ENCODE peak calls at places on chromosome 2, in four cellular contexts. One of them, this sample, is unnamed.

GRCh38 chr2:109380502-109381326 is 233.1 kb downstream of the SEPTIN10 start:
- DNase-seq in K562: no peak
- DNase-seq in HepG2: no peak
- DNase-seq in GM12878: no peak
- DNase-seq in this sample: peak

GRCh38 chr2:8535821-8536685 is 145.8 kb upstream of the ID2 start:
- DNase-seq in K562: peak
- DNase-seq in HepG2: no peak
- DNase-seq in GM12878: no peak
- DNase-seq in this sample: no peak

GRCh38 chr2:233542507-233542906 is 24.1 kb downstream of the USP40 start:
- DNase-seq in K562: no peak
- DNase-seq in HepG2: no peak
- DNase-seq in GM12878: no peak
- DNase-seq in this sample: no peak

GRCh38 chr2:109388018-109388417 is 225.7 kb downstream of the SEPTIN10 start:
- DNase-seq in K562: no peak
- DNase-seq in HepG2: no peak
- DNase-seq in GM12878: no peak
- DNase-seq in this sample: no peak

GRCh38 chr2:8059255-8059654 is 622.6 kb upstream of the ID2 start:
- DNase-seq in K562: no peak
- DNase-seq in HepG2: no peak
- DNase-seq in GM12878: no peak
- DNase-seq in this sample: no peak

GRCh38 chr2:239047420-239047819 is 199.5 kb downstream of the TWIST2 start:
- DNase-seq in K562: no peak
- DNase-seq in HepG2: no peak
- DNase-seq in GM12878: no peak
- DNase-seq in this sample: no peak

GRCh38 chr2:170928036-170928823 is 823 bp upstream of the GORASP2 start:
- DNase-seq in K562: no peak
- DNase-seq in HepG2: peak
- DNase-seq in GM12878: no peak
- DNase-seq in this sample: peak

GRCh38 chr2:26299488-26300092 is 46.4 kb upstream of the SELENOI start:
- DNase-seq in K562: no peak
- DNase-seq in HepG2: peak
- DNase-seq in GM12878: peak
- DNase-seq in this sample: no peak

GRCh38 chr2:25297738-25298137 is 44.0 kb downstream of the DNMT3A start:
- DNase-seq in K562: no peak
- DNase-seq in HepG2: no peak
- DNase-seq in GM12878: no peak
- DNase-seq in this sample: peak

GRCh38 chr2:101162561-101163330 is 11.6 kb upstream of the TBC1D8 start:
- DNase-seq in K562: no peak
- DNase-seq in HepG2: no peak
- DNase-seq in GM12878: no peak
- DNase-seq in this sample: peak

GRCh38 chr2:43515807-43516497 is 79.9 kb downstream of the THADA start:
- DNase-seq in K562: no peak
- DNase-seq in HepG2: no peak
- DNase-seq in GM12878: no peak
- DNase-seq in this sample: no peak

GRCh38 chr2:104758199-104758620 is 95.7 kb upstream of the POU3F3 start:
- DNase-seq in K562: no peak
- DNase-seq in HepG2: no peak
- DNase-seq in GM12878: no peak
- DNase-seq in this sample: peak

GRCh38 chr2:1748741-1749488 is 4.6 kb upstream of the PXDN start:
- DNase-seq in K562: no peak
- DNase-seq in HepG2: no peak
- DNase-seq in GM12878: no peak
- DNase-seq in this sample: no peak

GRCh38 chr2:10012963-10013461 is 30.3 kb upstream of the KLF11 start:
- DNase-seq in K562: no peak
- DNase-seq in HepG2: no peak
- DNase-seq in GM12878: no peak
- DNase-seq in this sample: no peak

GRCh38 chr2:96859338-96859649 is 1.5 kb upstream of the ANKRD39 start:
- DNase-seq in K562: no peak
- DNase-seq in HepG2: no peak
- DNase-seq in GM12878: no peak
- DNase-seq in this sample: no peak

GRCh38 chr2:234672498-234673150 is 175.7 kb upstream of the ARL4C start:
- DNase-seq in K562: no peak
- DNase-seq in HepG2: no peak
- DNase-seq in GM12878: no peak
- DNase-seq in this sample: no peak

GRCh38 chr2:119512946-119513345 is 11.3 kb downstream of the SCTR start:
- DNase-seq in K562: no peak
- DNase-seq in HepG2: no peak
- DNase-seq in GM12878: no peak
- DNase-seq in this sample: no peak

GRCh38 chr2:101420623-101421022 is 33.3 kb upstream of the CREG2 start:
- DNase-seq in K562: no peak
- DNase-seq in HepG2: no peak
- DNase-seq in GM12878: no peak
- DNase-seq in this sample: no peak

GRCh38 chr2:225091336-225091735 is 49.1 kb upstream of the DOCK10 start:
- DNase-seq in K562: no peak
- DNase-seq in HepG2: no peak
- DNase-seq in GM12878: no peak
- DNase-seq in this sample: no peak

GRCh38 chr2:19228092-19228670 is 130.2 kb downstream of the OSR1 start:
- DNase-seq in K562: no peak
- DNase-seq in HepG2: peak
- DNase-seq in GM12878: no peak
- DNase-seq in this sample: no peak

GRCh38 chr2:178298785-178299212 is 104.5 kb downstream of the OSBPL6 start:
- DNase-seq in K562: no peak
- DNase-seq in HepG2: no peak
- DNase-seq in GM12878: no peak
- DNase-seq in this sample: no peak

GRCh38 chr2:217837001-217837491 is 165.7 kb downstream of the TNS1 start:
- DNase-seq in K562: peak
- DNase-seq in HepG2: peak
- DNase-seq in GM12878: no peak
- DNase-seq in this sample: peak

GRCh38 chr2:118388771-118389170 is 300.5 kb downstream of the INSIG2 start:
- DNase-seq in K562: no peak
- DNase-seq in HepG2: no peak
- DNase-seq in GM12878: no peak
- DNase-seq in this sample: no peak

GRCh38 chr2:79936715-79937114 is 367.8 kb downstream of the LRRTM1 start:
- DNase-seq in K562: no peak
- DNase-seq in HepG2: no peak
- DNase-seq in GM12878: no peak
- DNase-seq in this sample: no peak

GRCh38 chr2:79938648-79939047 is 365.9 kb downstream of the LRRTM1 start:
- DNase-seq in K562: no peak
- DNase-seq in HepG2: no peak
- DNase-seq in GM12878: no peak
- DNase-seq in this sample: no peak

GRCh38 chr2:79935046-79935729 is 369.4 kb downstream of the LRRTM1 start:
- DNase-seq in K562: no peak
- DNase-seq in HepG2: no peak
- DNase-seq in GM12878: no peak
- DNase-seq in this sample: no peak

GRCh38 chr2:79940366-79940765 is 364.2 kb downstream of the LRRTM1 start:
- DNase-seq in K562: no peak
- DNase-seq in HepG2: no peak
- DNase-seq in GM12878: no peak
- DNase-seq in this sample: no peak

GRCh38 chr2:79935771-79936657 is 368.5 kb downstream of the LRRTM1 start:
- DNase-seq in K562: peak
- DNase-seq in HepG2: peak
- DNase-seq in GM12878: no peak
- DNase-seq in this sample: peak
- TF ChIP-seq ETV6 in K562: no peak
- TF ChIP-seq ETV6 in HepG2: no peak
- TF ChIP-seq ETV6 in GM12878: no peak
- TF ChIP-seq ETV6 in this sample: no peak

DNA sequence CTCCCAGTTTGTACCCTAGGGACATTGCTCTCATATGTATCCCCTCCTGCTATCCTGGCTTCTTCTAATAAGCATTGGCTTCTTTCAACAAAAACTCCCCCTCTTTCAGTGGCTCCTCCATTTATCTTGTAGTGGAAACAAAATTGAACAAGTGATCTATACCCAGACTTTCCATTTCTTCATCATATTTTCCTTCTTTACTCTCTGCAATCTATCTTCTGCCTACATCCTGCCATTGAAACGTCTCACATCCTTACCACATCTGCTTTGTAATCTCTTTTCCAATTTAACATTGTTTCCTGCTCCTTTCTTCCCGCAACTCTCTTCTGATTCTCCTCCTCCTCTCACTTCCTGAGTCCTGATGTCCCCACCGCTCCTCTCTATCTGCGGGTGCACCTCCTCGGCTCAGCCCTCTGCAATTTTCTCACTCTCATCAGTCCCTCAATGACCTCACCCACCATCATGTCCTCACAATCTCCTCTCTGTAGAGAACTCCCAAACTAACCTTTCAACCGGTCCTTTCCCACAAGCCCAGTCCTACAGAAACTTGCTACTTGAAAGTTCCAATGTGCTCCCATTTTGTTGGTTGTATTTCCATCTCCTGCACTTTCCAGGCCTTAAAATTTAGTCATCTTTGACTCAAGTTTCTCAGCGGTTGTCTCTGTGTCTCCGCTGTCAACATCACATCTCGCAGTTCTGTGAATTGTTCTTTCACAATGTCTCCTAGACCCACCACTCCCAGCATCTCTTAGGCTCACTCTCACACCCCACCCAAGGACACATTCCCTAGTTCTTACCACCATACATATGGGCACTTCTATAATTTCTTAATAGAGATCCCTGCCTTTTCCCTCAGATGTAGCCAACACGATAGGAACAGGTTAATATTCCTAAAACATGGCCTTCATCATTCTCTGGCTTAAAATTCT is 24.0 kb downstream of the MAP3K19 start:
- DNase-seq in K562: no peak
- DNase-seq in HepG2: no peak
- DNase-seq in GM12878: no peak
- DNase-seq in this sample: no peak
- TF ChIP-seq ETV6 in K562: no peak
- TF ChIP-seq ETV6 in HepG2: no peak
- TF ChIP-seq ETV6 in GM12878: no peak
- TF ChIP-seq ETV6 in this sample: no peak

GRCh38 chr2:46803551-46803885 is 112.1 kb downstream of the MCFD2 start:
- DNase-seq in K562: no peak
- DNase-seq in HepG2: no peak
- DNase-seq in GM12878: no peak
- DNase-seq in this sample: no peak

GRCh38 chr2:46800218-46800617 is 115.4 kb downstream of the MCFD2 start:
- DNase-seq in K562: no peak
- DNase-seq in HepG2: no peak
- DNase-seq in GM12878: no peak
- DNase-seq in this sample: no peak

GRCh38 chr2:46802665-46803550 is 112.7 kb downstream of the MCFD2 start:
- DNase-seq in K562: no peak
- DNase-seq in HepG2: no peak
- DNase-seq in GM12878: no peak
- DNase-seq in this sample: no peak

GRCh38 chr2:46800625-46801024 is 115.0 kb downstream of the MCFD2 start:
- DNase-seq in K562: no peak
- DNase-seq in HepG2: no peak
- DNase-seq in GM12878: no peak
- DNase-seq in this sample: no peak

DNA sequence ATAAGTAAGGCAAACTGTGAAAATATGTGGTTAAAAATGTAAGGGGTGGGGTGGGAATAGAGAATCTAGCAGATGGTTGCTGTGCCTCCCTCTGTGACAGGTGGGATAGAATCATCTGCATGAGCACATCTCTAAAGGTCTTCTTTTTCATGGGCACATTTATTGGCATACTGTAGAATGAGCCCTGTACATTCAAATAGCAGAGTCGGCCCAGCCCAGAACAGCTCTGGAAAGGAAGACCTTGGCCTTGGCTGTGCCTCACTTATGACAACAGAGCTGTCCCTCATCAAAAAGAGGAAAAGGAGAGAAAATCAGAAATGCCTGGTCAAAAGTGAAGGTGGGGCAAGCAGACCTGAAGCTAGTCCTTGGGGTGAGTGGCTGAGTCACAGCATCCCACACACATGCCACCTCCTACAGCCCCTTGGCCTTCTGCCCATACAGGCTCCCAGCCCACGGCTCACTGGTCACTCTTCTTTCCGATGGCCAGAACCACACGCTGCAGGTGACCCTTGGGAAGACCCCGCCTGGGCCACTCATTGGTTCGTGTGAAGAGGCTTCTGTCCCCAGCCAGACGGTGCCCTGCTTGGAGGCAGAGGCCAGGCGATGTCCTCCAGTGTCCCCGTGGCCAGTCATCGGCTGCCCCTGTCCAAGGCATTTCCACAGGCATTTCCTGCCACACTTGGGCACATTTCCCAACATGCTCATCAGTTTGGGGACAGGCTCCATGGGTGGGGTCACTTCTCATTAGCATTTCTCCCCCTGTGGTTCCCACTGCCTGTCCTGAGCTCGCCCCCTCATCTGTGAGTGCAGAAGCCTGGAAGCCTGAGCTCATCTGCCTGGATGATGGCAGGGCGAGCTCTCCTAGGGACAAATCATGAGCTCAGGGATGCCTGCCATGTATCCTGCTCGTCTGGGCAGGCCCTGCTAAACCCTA is 113.6 kb downstream of the MCFD2 start:
- DNase-seq in K562: no peak
- DNase-seq in HepG2: no peak
- DNase-seq in GM12878: no peak
- DNase-seq in this sample: no peak
- TF ChIP-seq ETV6 in K562: no peak
- TF ChIP-seq ETV6 in HepG2: no peak
- TF ChIP-seq ETV6 in GM12878: no peak
- TF ChIP-seq ETV6 in this sample: no peak

DNA sequence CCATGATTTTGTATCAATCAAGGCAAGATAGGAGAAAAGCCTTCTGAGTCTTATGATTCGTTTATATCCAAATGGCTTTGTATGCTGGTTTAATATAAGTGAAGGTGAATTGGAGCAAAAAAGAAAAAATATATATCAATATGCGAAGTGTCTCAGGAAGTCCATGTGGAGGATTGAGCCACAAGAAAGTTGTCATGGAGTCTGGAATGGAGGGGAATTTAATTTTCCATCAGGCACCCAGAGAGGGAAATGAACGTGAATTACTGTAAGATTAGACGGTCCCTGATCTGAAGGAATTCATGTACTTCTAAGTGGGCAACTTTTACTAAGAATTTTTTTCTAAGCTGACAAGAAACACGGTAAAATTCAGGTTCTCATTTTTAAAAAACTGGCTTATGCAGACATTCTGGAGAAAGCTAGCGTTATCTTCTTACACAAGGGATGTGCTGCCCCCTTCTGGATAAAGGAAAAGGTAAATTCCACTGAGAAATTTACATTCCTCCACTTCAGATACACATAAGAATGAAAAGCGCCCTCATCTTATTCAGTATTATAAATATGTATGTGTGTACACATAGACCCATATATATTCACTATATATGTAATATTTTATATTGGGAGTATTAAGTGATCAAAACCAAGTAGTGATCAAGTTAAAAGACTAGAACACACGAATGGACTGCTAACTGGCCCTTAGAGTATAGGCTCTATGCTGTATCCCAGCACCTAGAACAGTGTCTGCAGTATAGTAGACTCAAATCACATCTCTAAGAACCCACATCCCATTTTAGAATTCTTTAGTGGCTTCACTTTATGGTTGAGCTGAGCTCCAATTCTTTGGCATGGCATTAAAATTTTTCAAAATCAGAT is 289.0 kb upstream of the TFPI start:
- DNase-seq in K562: peak
- DNase-seq in HepG2: peak
- DNase-seq in GM12878: no peak
- DNase-seq in this sample: no peak
- TF ChIP-seq ETV6 in K562: no peak
- TF ChIP-seq ETV6 in HepG2: no peak
- TF ChIP-seq ETV6 in GM12878: no peak
- TF ChIP-seq ETV6 in this sample: no peak

This sample was measured in WTC11.